ENCODE peak calls at places on chromosome 2, in four cellular contexts. G, B, R and I are unnamed samples.

GRCh38 chr2:118312963-118313756 is 224.9 kb downstream of the INSIG2 start:
- DNase-seq in G (no peak), B (no peak), R (no peak), I (no peak)

GRCh38 chr2:58010599-58010998 is 36.0 kb upstream of the VRK2 start:
- DNase-seq in G (no peak), B (no peak), R (no peak), I (no peak)

GRCh38 chr2:58598171-58598570 is 357.0 kb upstream of the FANCL start:
- DNase-seq in G (no peak), B (no peak), R (no peak), I (no peak)

GRCh38 chr2:138447889-138448570 is 53.5 kb upstream of the SPOPL start:
- DNase-seq in G (no peak), B (no peak), R (no peak), I (no peak)

GRCh38 chr2:133054297-133054696 is 384.3 kb upstream of the LYPD1 start:
- DNase-seq in G (no peak), B (no peak), R (no peak), I (no peak)

GRCh38 chr2:111219285-111219684 is 98.6 kb downstream of the BCL2L11 start:
- DNase-seq in G (no peak), B (no peak), R (no peak), I (no peak)

GRCh38 chr2:75574106-75574505 is 13.4 kb upstream of the EVA1A start:
- DNase-seq in G (no peak), B (no peak), R (no peak), I (no peak)

GRCh38 chr2:96554293-96555145 is 18.0 kb downstream of the ARID5A start:
- DNase-seq in G (peak; percentile 68), B (peak; percentile 91), R (peak; percentile 26), I (peak; percentile 94)

GRCh38 chr2:102144128-102144527 is 1.6 kb downstream of the IL1R1 start:
- DNase-seq in G (no peak), B (no peak), R (no peak), I (no peak)

GRCh38 chr2:101843048-101843447 is 145.5 kb downstream of the MAP4K4 start:
- DNase-seq in G (no peak), B (no peak), R (no peak), I (no peak)

GRCh38 chr2:9240745-9241144 is 34.1 kb downstream of the ASAP2 start:
- DNase-seq in G (no peak), B (no peak), R (no peak), I (no peak)

GRCh38 chr2:240817496-240818292 is 2.3 kb downstream of the KIF1A start:
- DNase-seq in G (no peak), B (peak; percentile 45), R (no peak), I (peak; percentile 62)

GRCh38 chr2:64394174-64394573 is 59.8 kb upstream of the LGALSL start:
- DNase-seq in G (no peak), B (no peak), R (no peak), I (no peak)

GRCh38 chr2:40218679-40219078 is 233.2 kb downstream of the SLC8A1 start:
- DNase-seq in G (peak; percentile 32), B (peak; percentile 74), R (no peak), I (no peak)

GRCh38 chr2:44120428-44120827 is 48.2 kb upstream of the PPM1B start:
- DNase-seq in G (no peak), B (no peak), R (no peak), I (no peak)

GRCh38 chr2:186306754-186307153 is 179.3 kb upstream of the ZC3H15 start:
- DNase-seq in G (no peak), B (no peak), R (no peak), I (no peak)

GRCh38 chr2:143801561-143801960 is 672.3 kb downstream of the ARHGAP15 start:
- DNase-seq in G (no peak), B (no peak), R (no peak), I (no peak)

GRCh38 chr2:130381619-130382018 is 25.8 kb downstream of the PTPN18 start:
- DNase-seq in G (no peak), B (no peak), R (no peak), I (no peak)

GRCh38 chr2:199659207-199659606 is 191.8 kb downstream of the FTCDNL1 start:
- DNase-seq in G (no peak), B (no peak), R (no peak), I (peak; percentile 68)

GRCh38 chr2:201448701-201449100 is 2.6 kb downstream of the TRAK2 start:
- DNase-seq in G (no peak), B (no peak), R (no peak), I (no peak)

GRCh38 chr2:201452856-201453643 is 1.5 kb downstream of the STRADB start:
- DNase-seq in G (no peak), B (no peak), R (no peak), I (no peak)

GRCh38 chr2:201450910-201451329 is 338 bp downstream of the TRAK2 start:
- DNase-seq in G (no peak), B (no peak), R (no peak), I (no peak)

GRCh38 chr2:201452058-201452736 is 657 bp downstream of the STRADB start:
- DNase-seq in G (no peak), B (no peak), R (no peak), I (no peak)

GRCh38 chr2:201451330-201452057 is at the start of the genes STRADB and TRAK2:
- DNase-seq in G (peak; percentile 87), B (peak; percentile 97), R (peak; percentile 88), I (peak; percentile 99)
- TF ChIP-seq POLR2AphosphoS5 in G (peak; percentile 44), B (peak; percentile 90), R (peak; percentile 95), I (peak; percentile 96)

GRCh38 chr2:85418132-85419008 is at the start of gene SH2D6:
- DNase-seq in G (peak; percentile 77), B (peak; percentile 93), R (peak; percentile 52), I (peak; percentile 96)
- H3K4me1 ChIP-seq in G (no peaks in the 10 kb centered on the region), B (peaks cover 34% of the 10 kb centered on the region), R (peaks cover 59% of the 10 kb centered on the region), I (peaks cover 57% of the 10 kb centered on the region)

GRCh38 chr2:237555560-237555959 is 10.8 kb upstream of the PRLH start:
- DNase-seq in G (no peak), B (no peak), R (no peak), I (no peak)

GRCh38 chr2:237557633-237558015 is 8.8 kb upstream of the PRLH start:
- DNase-seq in G (no peak), B (no peak), R (no peak), I (peak; percentile 30)

GRCh38 chr2:237561221-237561620 is 5.2 kb upstream of the PRLH start:
- DNase-seq in G (no peak), B (no peak), R (no peak), I (peak; percentile 59)

GRCh38 chr2:237556773-237557632 is 9.4 kb upstream of the PRLH start:
- DNase-seq in G (no peak), B (no peak), R (no peak), I (no peak)

GRCh38 chr2:237558918-237559645 is 7.3 kb upstream of the PRLH start:
- DNase-seq in G (peak; percentile 76), B (peak; percentile 96), R (no peak), I (peak; percentile 46)
- TF ChIP-seq POLR2AphosphoS5 in G (no peak), B (peak; percentile 42), R (no peak), I (no peak)

GRCh38 chr2:127650785-127651380 is 4.9 kb downstream of the GPR17 start:
- DNase-seq in G (no peak), B (no peak), R (no peak), I (no peak)

GRCh38 chr2:127653421-127654083 is 7.6 kb downstream of the GPR17 start:
- DNase-seq in G (no peak), B (peak; percentile 73), R (no peak), I (no peak)

GRCh38 chr2:127652786-127653357 is 6.9 kb downstream of the GPR17 start:
- DNase-seq in G (no peak), B (peak; percentile 79), R (no peak), I (peak; percentile 76)

GRCh38 chr2:127651381-127651809 is 5.4 kb downstream of the GPR17 start:
- DNase-seq in G (no peak), B (peak; percentile 83), R (no peak), I (peak; percentile 77)

DNA sequence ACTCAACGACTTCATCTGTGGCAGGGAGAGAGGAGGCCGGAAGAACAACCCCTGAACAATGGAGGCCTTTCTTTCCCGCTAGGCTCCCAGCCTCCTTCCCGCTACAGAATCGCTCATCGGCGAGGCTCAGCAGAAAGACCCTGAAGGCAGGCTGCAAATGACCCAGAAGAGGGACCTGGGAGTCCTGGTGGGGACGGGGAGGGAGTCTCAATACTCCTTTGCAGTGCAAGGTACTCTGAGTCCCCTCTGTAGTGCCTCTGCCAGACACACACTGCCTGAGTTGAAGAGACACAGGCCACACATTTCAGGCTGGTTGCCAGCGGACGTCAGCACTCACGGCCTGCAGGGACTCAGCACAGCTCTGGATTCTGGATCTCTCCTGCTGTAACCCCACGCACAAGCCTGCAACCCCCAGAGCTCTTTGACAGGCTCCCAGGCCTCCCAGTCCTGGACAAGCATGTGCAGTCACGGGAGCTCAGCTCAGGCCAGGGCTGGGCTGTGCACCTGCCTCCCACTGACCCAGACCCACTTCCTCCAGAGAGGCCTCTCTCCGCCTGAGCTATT is 6.1 kb downstream of the GPR17 start:
- DNase-seq in G (no peak), B (peak; percentile 99), R (no peak), I (peak; percentile 76)
- H3K4me1 ChIP-seq in G (no peaks in the 10 kb centered on the region), B (peaks cover 98% of the 10 kb centered on the region), R (peaks cover 23% of the 10 kb centered on the region), I (peaks cover 94% of the 10 kb centered on the region)

GRCh38 chr2:108325756-108326155 is 37.1 kb downstream of the SULT1C2 start:
- DNase-seq in G (no peak), B (no peak), R (no peak), I (no peak)

GRCh38 chr2:108329771-108330170 is 41.1 kb downstream of the SULT1C2 start:
- DNase-seq in G (no peak), B (no peak), R (no peak), I (no peak)

DNA sequence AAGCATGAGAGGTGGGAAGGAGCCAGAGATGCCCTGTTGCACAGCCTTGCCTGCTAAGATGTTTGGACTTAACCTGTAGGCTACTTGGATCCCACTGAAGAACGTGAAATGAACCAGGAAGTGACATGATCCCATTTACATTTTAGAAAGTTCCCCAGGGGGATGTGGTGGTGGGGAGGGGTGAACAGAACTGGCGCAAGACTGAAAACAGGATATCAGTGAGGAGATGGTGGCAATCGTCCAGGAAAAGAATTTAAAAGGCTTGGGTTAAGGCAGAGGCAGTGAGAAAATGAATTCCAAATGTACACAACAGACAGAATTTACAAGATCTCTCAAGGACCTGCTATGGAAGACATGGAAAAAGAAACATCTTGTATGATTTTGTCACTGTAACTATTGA is 42.3 kb downstream of the SULT1C2 start:
- DNase-seq in G (no peak), B (no peak), R (no peak), I (no peak)
- TF ChIP-seq POLR2AphosphoS5 in G (no peak), B (no peak), R (no peak), I (no peak)

DNA sequence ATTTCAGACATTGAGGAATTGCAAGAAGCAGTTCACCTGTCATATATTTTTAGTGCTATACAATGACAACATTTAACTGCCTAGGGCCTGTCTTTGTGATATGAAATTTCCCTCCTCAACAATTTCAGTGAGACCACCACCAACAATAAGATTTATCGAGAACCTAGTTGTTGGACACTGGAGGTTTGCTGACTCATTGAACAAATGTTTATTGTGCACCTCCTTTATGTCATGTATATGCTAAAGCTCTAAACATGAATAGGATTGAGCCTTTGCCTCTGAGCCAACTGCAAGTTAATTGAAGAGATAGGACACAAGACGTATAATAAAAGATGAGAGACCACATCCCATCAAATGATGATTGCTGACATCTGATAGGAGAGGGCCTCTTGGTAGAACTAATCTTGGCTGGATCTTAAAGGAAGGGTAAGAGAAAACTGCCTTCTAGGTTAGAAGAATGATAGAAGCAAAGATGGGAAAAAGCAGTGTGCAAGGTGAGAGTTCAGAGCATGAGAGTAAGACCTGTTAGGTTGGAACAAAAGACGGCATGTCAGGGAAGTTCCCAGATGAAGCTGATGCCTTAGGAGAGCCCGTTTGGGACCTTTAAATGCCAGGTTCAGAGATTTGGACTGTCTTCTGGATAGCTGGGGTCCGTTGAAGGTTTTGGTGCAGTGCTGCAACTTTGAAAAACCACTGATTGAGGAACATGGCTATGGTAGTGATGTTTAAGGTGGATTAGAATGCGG is 133.1 kb upstream of the EML6 start:
- DNase-seq in G (no peak), B (no peak), R (no peak), I (no peak)
- H3K4me1 ChIP-seq in G (peaks cover 8% of the 10 kb centered on the region), B (peaks cover 26% of the 10 kb centered on the region), R (no peaks in the 10 kb centered on the region), I (peaks cover 100% of the 10 kb centered on the region)

GRCh38 chr2:113337809-113338208 is 59.1 kb upstream of the PAX8 start:
- DNase-seq in G (no peak), B (no peak), R (no peak), I (no peak)
- TF ChIP-seq POLR2AphosphoS5 in G (no peak), B (no peak), R (no peak), I (no peak)